ENCODE peak calls at places on chromosome 4, in ten cellular contexts. Y is activated CD4-positive, alpha-beta T cell treated with anti-CD3 and anti-CD28 coated beads, Interleukin-2, amount 10 ng/mL, durations not matched to agents 7 days and 5 days; Z is NCI-H1092; U is GM19239; H is NCI-H146; D is substantia nigra; J is LoVo; K is AG20443; L is pulmonary artery endothelial cell; E is NCI-H460. R is an unnamed sample.

GRCh38 chr4:76280488-76281441 is 25.8 kb upstream of the STBD1 start:
- DNase-seq in D (no peak), Z (no peak), U (no peak), L (no peak), Y (no peak), K (no peak), J (no peak), H (no peak), E (no peak), R (no peak)

GRCh38 chr4:98151145-98151929 is 8.1 kb upstream of the STPG2 start:
- DNase-seq in L (no peak), K (no peak), U (no peak), H (no peak), D (no peak), E (no peak), Z (no peak), Y (no peak), J (no peak), R (no peak)

GRCh38 chr4:11669156-11669555 is 240.5 kb upstream of the HS3ST1 start:
- DNase-seq in J (no peak), Z (no peak), Y (no peak), E (no peak), H (no peak), K (no peak), D (no peak), U (no peak), L (no peak), R (no peak)

GRCh38 chr4:123446791-123447474 is 50.3 kb downstream of the SPRY1 start:
- DNase-seq in Z (peak; percentile 67), Y (no peak), L (no peak), H (peak; percentile 65), E (no peak), J (peak; percentile 21), K (no peak), U (no peak), D (no peak), R (peak; percentile 17)

GRCh38 chr4:36399762-36400353 is 118.4 kb downstream of the DTHD1 start:
- DNase-seq in Y (peak; percentile 60), Z (no peak), L (no peak), K (no peak), D (no peak), E (peak; percentile 14), U (peak; percentile 7), H (no peak), J (peak; percentile 46), R (no peak)

GRCh38 chr4:157978680-157979361 is 194.0 kb downstream of the GASK1B start:
- DNase-seq in H (peak; percentile 83), K (peak; percentile 75), Y (peak; percentile 19), L (peak; percentile 20), E (peak; percentile 72), D (peak; percentile 13), U (peak; percentile 12), J (peak; percentile 62), Z (peak; percentile 2), R (peak; percentile 80)

GRCh38 chr4:121277194-121278105 is 103.4 kb downstream of the QRFPR start:
- DNase-seq in E (peak; percentile 1), H (no peak), Y (no peak), J (no peak), L (no peak), U (no peak), D (no peak), K (no peak), Z (no peak), R (no peak)

GRCh38 chr4:177862541-177863176 is 420.4 kb upstream of the AGA start:
- DNase-seq in D (no peak), L (no peak), E (no peak), Y (no peak), U (no peak), K (no peak), H (no peak), J (no peak), Z (no peak), R (no peak)

GRCh38 chr4:122992111-122992510 is 69.7 kb upstream of the NUDT6 start:
- DNase-seq in H (no peak), Z (no peak), Y (no peak), D (no peak), K (peak; percentile 16), E (no peak), U (no peak), J (peak; percentile 7), L (peak; percentile 36), R (no peak)

GRCh38 chr4:185011408-185011807 is 6.9 kb upstream of the HELT start:
- DNase-seq in Y (peak; percentile 16), H (no peak), Z (no peak), J (no peak), L (no peak), K (no peak), E (no peak), D (no peak), U (no peak), R (no peak)

R was measured in NCI-H748 treated with DMSO at 0.1 percent for 48 hours.